ENCODE peak calls at places on chromosomes 4 and X, in four cellular contexts. W, S, I and O are unnamed samples.

GRCh38 chr4:45324381-45325111 is 598.2 kb upstream of the GNPDA2 start:
- DNase-seq in I (no peak), W (no peak), S (no peak), O (no peak)

GRCh38 chr4:67875011-67875410 is 8.8 kb downstream of the TMPRSS11D start:
- DNase-seq in I (no peak), S (no peak), W (no peak), O (peak; percentile 10)

GRCh38 chrX:119605398-119605738 is 856 bp downstream of the NKRF start:
- DNase-seq in I (no peak), S (no peak), W (no peak), O (peak; percentile 47)

GRCh38 chrX:96889726-96890125 is 6.0 kb downstream of the RPA4 start:
- DNase-seq in I (no peak), S (no peak), W (no peak), O (no peak)

GRCh38 chr4:176340871-176341685 is 21.3 kb downstream of the SPCS3 start:
- DNase-seq in W (no peak), S (no peak), I (no peak), O (peak; percentile 49)

GRCh38 chr4:76950052-76950845 is 697 bp downstream of the SEPTIN11 start:
- DNase-seq in S (peak; percentile 24), W (no peak), I (peak; percentile 52), O (peak; percentile 7)

GRCh38 chrX:71618787-71619186 is 476 bp upstream of the CXCR3 start:
- DNase-seq in W (no peak), S (no peak), I (no peak), O (no peak)

GRCh38 chrX:154348114-154348531 is 26.3 kb downstream of the FLNA start:
- DNase-seq in I (no peak), W (no peak), S (no peak), O (no peak)

GRCh38 chrX:51894697-51895336 is 1.4 kb downstream of the MAGED1 start:
- DNase-seq in W (no peak), S (no peak), I (peak; percentile 26), O (peak; percentile 71)

GRCh38 chrX:45619290-45619689 is 418.6 kb upstream of the DIPK2B start:
- DNase-seq in S (no peak), I (no peak), W (no peak), O (no peak)

GRCh38 chr4:22385615-22386014 is 130.3 kb downstream of the ADGRA3 start:
- DNase-seq in W (no peak), S (no peak), I (no peak), O (no peak)

GRCh38 chr4:142596595-142596994 is 249.5 kb downstream of the INPP4B start:
- DNase-seq in I (no peak), W (no peak), S (no peak), O (no peak)

GRCh38 chr4:160117686-160118085 is 1014.8 kb downstream of the RAPGEF2 start:
- DNase-seq in W (no peak), S (no peak), I (no peak), O (no peak)
- H3K9me3 ChIP-seq in W (no peaks in the 10 kb centered on the region), S (peaks cover 7% of the 10 kb centered on the region), I (no peaks in the 10 kb centered on the region), O (no peaks in the 10 kb centered on the region)

GRCh38 chr4:4961936-4962335 is 57.3 kb downstream of the CYTL1 start:
- DNase-seq in I (no peak), S (no peak), W (no peak), O (no peak)

GRCh38 chr4:4968161-4968757 is 51.0 kb downstream of the CYTL1 start:
- DNase-seq in I (no peak), S (no peak), W (no peak), O (no peak)

GRCh38 chr4:4960574-4960973 is 58.7 kb downstream of the CYTL1 start:
- DNase-seq in S (no peak), I (no peak), W (no peak), O (no peak)

DNA sequence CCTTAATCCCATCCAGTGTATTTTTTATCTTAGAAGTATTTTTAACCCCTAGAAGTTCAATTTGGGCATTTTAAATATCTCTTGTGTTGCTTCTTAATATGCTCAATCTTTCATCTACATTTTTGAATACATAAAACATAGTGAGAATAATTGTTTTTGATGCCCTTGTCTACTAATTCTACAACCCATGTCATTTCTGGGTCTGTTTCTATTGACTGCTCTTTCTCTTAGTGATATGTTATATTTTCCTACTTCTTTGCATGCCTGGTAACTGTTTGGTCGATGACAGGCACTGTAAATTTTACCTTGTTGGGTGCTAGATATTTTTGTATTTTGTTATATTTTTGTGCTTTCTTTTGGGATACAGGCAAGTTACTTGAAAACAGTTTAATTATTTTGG is 56.3 kb downstream of the CYTL1 start:
- DNase-seq in W (no peak), S (no peak), I (no peak), O (no peak)
- H3K9me3 ChIP-seq in W (no peaks in the 10 kb centered on the region), S (peaks cover 35% of the 10 kb centered on the region), I (peaks cover 19% of the 10 kb centered on the region), O (peaks cover 11% of the 10 kb centered on the region)

DNA sequence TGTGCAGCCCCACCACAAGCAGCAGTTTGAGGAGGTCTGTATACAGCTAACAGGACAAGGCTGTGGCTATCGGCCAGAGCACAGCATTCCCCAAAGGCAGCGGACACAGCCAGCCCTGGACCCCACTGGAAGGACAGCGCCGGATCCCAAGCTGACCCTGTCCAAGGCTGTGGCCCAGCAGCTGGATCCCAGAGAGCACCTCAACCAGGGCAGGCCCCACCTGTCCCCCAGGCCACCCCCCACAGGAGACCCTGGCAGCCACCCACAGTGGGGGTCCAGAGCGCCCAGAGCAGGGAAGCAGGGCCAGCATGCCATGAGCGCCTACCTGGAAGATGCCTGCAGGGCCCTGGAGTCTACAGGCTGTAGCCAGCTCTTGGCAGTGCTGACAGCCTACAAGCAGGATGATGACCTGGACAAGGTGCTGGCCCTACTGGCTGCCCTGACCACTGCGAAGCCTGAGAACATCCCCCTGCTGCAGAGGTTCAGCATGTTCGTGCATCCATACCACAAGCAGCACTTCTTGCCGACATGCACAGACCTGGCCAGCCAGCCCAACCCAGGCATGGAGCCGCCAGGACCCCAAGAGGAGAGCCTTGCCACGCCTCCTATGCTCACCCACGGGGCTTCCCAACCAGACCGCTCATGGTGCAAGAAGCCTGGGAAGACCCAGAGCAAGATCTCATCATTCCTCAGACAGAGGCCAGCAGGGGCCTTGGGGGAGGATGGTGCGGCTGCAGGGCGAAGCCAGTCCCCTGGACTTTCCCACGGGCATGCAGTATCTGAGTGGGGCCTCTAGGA is 62.0 kb downstream of the ALPK1 start:
- DNase-seq in W (no peak), I (no peak), S (no peak), O (no peak)
- H3K9me3 ChIP-seq in W (no peaks in the 10 kb centered on the region), I (no peaks in the 10 kb centered on the region), S (peaks cover 4% of the 10 kb centered on the region), O (peaks cover 2% of the 10 kb centered on the region)

DNA sequence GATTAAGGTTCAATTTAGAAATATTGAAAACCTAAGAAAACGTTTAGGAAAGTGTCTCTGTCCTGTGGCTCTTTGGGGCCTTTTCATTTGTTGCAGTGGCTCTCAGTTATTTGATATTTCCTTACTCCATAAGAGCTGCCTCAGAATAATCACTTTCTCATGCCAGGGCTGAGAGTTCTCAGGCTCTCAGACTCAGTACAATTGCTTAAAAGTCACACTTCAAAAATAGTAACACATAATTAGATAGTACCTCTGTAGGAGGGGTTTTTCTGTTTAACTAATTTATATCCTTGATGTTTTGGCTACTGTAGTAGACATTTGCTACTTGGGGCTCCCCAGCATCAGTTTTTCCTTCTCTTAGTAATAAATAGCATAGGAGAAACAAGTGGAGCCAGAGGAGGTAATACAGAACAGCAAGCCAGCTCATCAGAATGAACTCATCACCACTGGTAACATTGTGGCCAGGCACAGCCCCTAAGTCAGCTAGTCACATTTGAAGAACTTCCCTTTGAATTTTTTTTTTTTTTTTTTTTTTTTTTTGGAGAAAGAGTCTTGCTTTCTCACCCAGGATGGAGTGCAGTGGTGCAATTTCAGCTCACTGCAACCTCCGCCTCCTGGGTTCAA is 8.0 kb upstream of the HNRNPD start:
- DNase-seq in I (no peak), W (no peak), S (no peak), O (no peak)
- H3K9me3 ChIP-seq in I (no peaks in the 10 kb centered on the region), W (no peaks in the 10 kb centered on the region), S (no peaks in the 10 kb centered on the region), O (peaks cover 4% of the 10 kb centered on the region)

GRCh38 chr4:173522160-173522873 is 7.7 kb downstream of the HAND2 start:
- DNase-seq in S (no peak), W (no peak), I (no peak), O (no peak)
- H3K9me3 ChIP-seq in S (peaks cover 14% of the 10 kb centered on the region), W (no peaks in the 10 kb centered on the region), I (peaks cover 4% of the 10 kb centered on the region), O (no peaks in the 10 kb centered on the region)

GRCh38 chrX:56920338-56920997 is 74.9 kb downstream of the SPIN3 start:
- DNase-seq in I (no peak), W (no peak), S (no peak), O (no peak)
- H3K9me3 ChIP-seq in I (no peaks in the 10 kb centered on the region), W (no peaks in the 10 kb centered on the region), S (no peaks in the 10 kb centered on the region), O (no peaks in the 10 kb centered on the region)

GRCh38 chr4:120008957-120009356 is 57.7 kb downstream of the MAD2L1 start:
- DNase-seq in I (no peak), S (no peak), W (no peak), O (no peak)
- H3K9me3 ChIP-seq in I (no peaks in the 10 kb centered on the region), S (no peaks in the 10 kb centered on the region), W (no peaks in the 10 kb centered on the region), O (no peaks in the 10 kb centered on the region)